ENCODE peak calls at places on chromosomes 4 and X, in six cellular contexts. A, V, W, R, N and T are unnamed samples.

GRCh38 chr4:102707150-102707549 is 53.6 kb downstream of the MANBA start:
- DNase-seq in A (no peak), V (no peak), W (no peak), R (no peak), N (no peak), T (no peak)

GRCh38 chr4:116122131-116122530 is 963.2 kb downstream of the TRAM1L1 start:
- DNase-seq in A (no peak), V (no peak), W (no peak), R (no peak), N (no peak), T (no peak)

GRCh38 chr4:128596115-128596514 is 213.4 kb upstream of the JADE1 start:
- DNase-seq in A (no peak), V (no peak), W (no peak), R (no peak), N (no peak), T (no peak)

GRCh38 chr4:151468715-151469696 is 60.0 kb downstream of the FHIP1A start:
- DNase-seq in A (no peak), V (no peak), W (no peak), R (no peak), N (no peak), T (no peak)

GRCh38 chrX:70176938-70177533 is at the start of gene DGAT2L6:
- DNase-seq in A (peak; percentile 15), V (peak; percentile 53), W (no peak), R (no peak), N (no peak), T (peak; percentile 92)

GRCh38 chrX:46713672-46714487 is 45.0 kb downstream of the SLC9A7 start:
- DNase-seq in A (no peak), V (peak; percentile 82), W (no peak), R (no peak), N (no peak), T (no peak)

GRCh38 chr4:110631582-110632505 is 9.0 kb upstream of the PITX2 start:
- DNase-seq in A (peak; percentile 71), V (no peak), W (peak; percentile 76), R (peak; percentile 79), N (peak; percentile 54), T (peak; percentile 71)

GRCh38 chr4:66169341-66169740 is 499.1 kb upstream of the EPHA5 start:
- DNase-seq in A (no peak), V (no peak), W (peak; percentile 4), R (no peak), N (peak; percentile 11), T (no peak)

GRCh38 chr4:184792950-184793555 is 32.7 kb downstream of the ACSL1 start:
- DNase-seq in A (no peak), V (no peak), W (peak; percentile 76), R (no peak), N (peak; percentile 9), T (peak; percentile 93)

GRCh38 chr4:31647776-31648175 is 927.6 kb downstream of the PCDH7 start:
- DNase-seq in A (no peak), V (no peak), W (no peak), R (no peak), N (no peak), T (no peak)

GRCh38 chr4:173807347-173807746 is 277.3 kb upstream of the HAND2 start:
- DNase-seq in A (no peak), V (no peak), W (no peak), R (no peak), N (no peak), T (no peak)

GRCh38 chrX:70138622-70139021 is 5.4 kb downstream of the IGBP1 start:
- DNase-seq in A (no peak), V (no peak), W (no peak), R (no peak), N (no peak), T (no peak)

GRCh38 chr4:4694296-4694772 is 152.5 kb upstream of the STX18 start:
- DNase-seq in A (peak; percentile 35), V (no peak), W (no peak), R (peak; percentile 18), N (peak; percentile 92), T (peak; percentile 44)

GRCh38 chr4:165810726-165811125 is 62.3 kb upstream of the TLL1 start:
- DNase-seq in A (no peak), V (no peak), W (no peak), R (no peak), N (no peak), T (no peak)

GRCh38 chr4:26132858-26133257 is 188.0 kb upstream of the RBPJ start:
- DNase-seq in A (no peak), V (no peak), W (no peak), R (no peak), N (peak; percentile 9), T (no peak)

GRCh38 chr4:26568446-26568994 is 15.4 kb upstream of the TBC1D19 start:
- DNase-seq in A (no peak), V (no peak), W (peak; percentile 77), R (no peak), N (no peak), T (no peak)

GRCh38 chrX:119190736-119191282 is 45.3 kb upstream of the PGRMC1 start:
- DNase-seq in A (no peak), V (no peak), W (no peak), R (no peak), N (no peak), T (peak; percentile 6)

GRCh38 chr4:167428172-167428571 is 193.9 kb upstream of the SPOCK3 start:
- DNase-seq in A (no peak), V (no peak), W (no peak), R (no peak), N (no peak), T (no peak)

DNA sequence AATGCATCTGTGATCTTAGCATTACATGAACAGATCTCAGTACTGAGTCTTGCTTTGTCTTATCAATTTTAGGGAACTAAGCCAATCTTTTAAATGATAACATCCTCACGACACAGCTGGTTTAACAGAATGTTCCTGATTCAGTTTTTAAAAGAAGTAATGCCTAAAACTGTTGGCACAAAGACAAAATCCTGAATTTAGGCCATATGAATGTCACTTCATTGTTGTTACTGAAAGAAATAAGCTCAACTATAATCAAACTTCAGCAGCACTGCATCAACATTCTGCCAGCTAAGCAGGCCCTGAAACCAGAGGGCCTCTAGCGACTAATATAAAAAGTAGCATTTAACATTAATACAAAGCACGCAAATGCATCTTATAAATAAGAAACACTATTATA is 130.6 kb downstream of the FRYL start:
- DNase-seq in A (no peak), V (no peak), W (no peak), R (no peak), N (no peak), T (no peak)
- TF ChIP-seq MYC in A (no peak), V (no peak), W (no peak), R (no peak), N (no peak), T (no peak)

DNA sequence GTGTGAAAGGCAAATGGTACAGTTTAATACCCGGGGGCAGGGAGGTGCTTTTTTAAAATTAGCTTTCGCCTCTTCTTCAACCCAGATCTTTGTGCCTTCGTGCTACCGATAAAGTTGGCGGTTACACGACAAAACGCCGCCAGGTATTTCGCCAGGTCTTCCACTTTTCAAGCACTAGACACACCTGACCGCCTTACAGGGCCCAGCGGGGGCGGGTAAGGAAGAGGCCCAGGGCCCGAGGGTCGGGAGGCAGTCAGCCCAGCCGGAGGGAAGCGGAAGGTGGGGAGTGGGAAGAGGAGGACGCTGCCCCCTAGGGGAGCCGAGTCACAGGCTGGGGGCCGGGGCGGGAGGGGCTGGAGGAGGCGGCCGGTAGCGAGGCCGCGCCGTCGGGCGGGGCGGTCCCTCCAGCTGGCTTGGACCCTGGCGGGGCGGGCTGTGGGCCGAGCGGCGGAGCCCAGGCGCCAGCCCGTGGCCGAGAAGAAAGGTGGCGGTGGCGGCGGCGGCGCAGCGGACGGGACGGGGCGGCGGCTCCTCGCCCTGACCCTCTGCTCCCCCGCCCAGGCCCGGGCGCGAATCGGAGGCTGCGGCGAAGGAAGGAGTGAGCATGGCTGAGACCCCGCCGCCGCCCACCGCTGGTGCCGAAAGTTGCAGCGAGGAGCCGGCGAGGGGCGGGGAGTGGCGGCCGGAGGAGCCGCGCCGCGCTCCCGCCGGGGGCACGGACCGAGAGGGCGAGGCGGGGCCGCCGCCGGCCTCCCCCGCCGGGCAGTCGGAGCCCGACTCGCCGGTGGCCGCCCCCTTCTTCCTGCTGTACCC is 16.2 kb downstream of the UTP3 start:
- DNase-seq in A (peak; percentile 84), V (no peak), W (peak; percentile 81), R (peak; percentile 49), N (peak; percentile 67), T (peak; percentile 87)
- TF ChIP-seq POLR2A in A (peak; percentile 75), V (peak; percentile 18), W (peak; percentile 27), R (peak; percentile 52), N (peak; percentile 75), T (peak; percentile 21)

GRCh38 chr4:177484613-177485021 is 42.4 kb upstream of the AGA start:
- DNase-seq in A (no peak), V (no peak), W (peak; percentile 30), R (no peak), N (peak; percentile 17), T (peak; percentile 9)
- TF ChIP-seq MAX in A (no peak), V (no peak), W (no peak), R (no peak), N (no peak), T (no peak)

GRCh38 chr4:178196751-178197150 is 754.5 kb upstream of the AGA start:
- DNase-seq in A (no peak), V (no peak), W (no peak), R (no peak), N (no peak), T (no peak)
- TF ChIP-seq MYC in A (no peak), V (no peak), W (no peak), R (no peak), N (no peak), T (no peak)

DNA sequence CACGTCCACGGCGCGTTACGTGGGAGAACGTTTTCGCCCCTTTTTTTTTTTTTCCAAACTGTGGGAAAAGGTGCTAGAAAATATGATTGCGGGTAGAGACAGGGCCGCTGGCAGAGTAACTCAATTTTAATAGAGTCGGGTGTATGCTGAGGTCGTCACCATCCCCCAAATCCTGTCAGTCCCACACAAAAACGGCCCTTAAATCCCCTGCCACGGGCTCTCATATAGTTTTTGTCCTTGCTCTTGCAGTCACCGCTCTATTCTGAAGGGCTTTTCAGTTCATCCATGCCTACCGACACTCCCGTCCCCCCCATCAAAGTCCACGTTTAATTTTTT is 796 bp upstream of the MED14 start:
- DNase-seq in A (no peak), V (no peak), W (no peak), R (no peak), N (peak; percentile 1), T (no peak)
- TF ChIP-seq POLR2A in A (no peak), V (no peak), W (no peak), R (no peak), N (no peak), T (no peak)

GRCh38 chr4:137032242-137032641 is 500.1 kb downstream of the PCDH18 start:
- DNase-seq in A (no peak), V (no peak), W (no peak), R (no peak), N (no peak), T (no peak)
- TF ChIP-seq MAX in A (no peak), V (no peak), W (no peak), R (no peak), N (no peak), T (no peak)

GRCh38 chrX:68699960-68700746 is 52.7 kb downstream of the STARD8 start:
- DNase-seq in A (no peak), V (no peak), W (peak; percentile 59), R (no peak), N (no peak), T (peak; percentile 64)
- TF ChIP-seq MYC in A (no peak), V (no peak), W (no peak), R (no peak), N (no peak), T (no peak)